ENCODE peak calls at places on chromosomes 12 and 14, in six cellular contexts. G is fibroblast of lung, Z is neural progenitor cell, B is PC-3, N is OCI-LY7, P is HCT116. L is an unnamed sample.

GRCh38 chr12:112466835-112467234 is 48.1 kb downstream of the PTPN11 start:
- DNase-seq in G (no peak), Z (no peak), B (no peak), N (no peak), P (no peak), L (no peak)

GRCh38 chr14:68806526-68807147 is 13.8 kb upstream of the ZFP36L1 start:
- DNase-seq in G (no peak), Z (no peak), B (no peak), N (peak), P (no peak), L (peak)

GRCh38 chr14:85824526-85824925 is 294.6 kb downstream of the FLRT2 start:
- DNase-seq in G (no peak), Z (peak), B (no peak), N (no peak), P (no peak), L (no peak)

GRCh38 chr14:75044760-75045159 is 6.5 kb downstream of the MLH3 start:
- DNase-seq in G (peak), Z (no peak), B (no peak), N (no peak), P (no peak), L (no peak)

GRCh38 chr14:104134061-104134965 is 4.1 kb upstream of the KIF26A start:
- DNase-seq in G (no peak), Z (peak), B (no peak), N (no peak), P (no peak), L (peak)

GRCh38 chr12:56150563-56150962 is 1.8 kb upstream of the MYL6B start:
- DNase-seq in G (peak), Z (no peak), B (peak), N (no peak), P (no peak), L (no peak)

GRCh38 chr12:67720383-67720856 is 71.9 kb downstream of the DYRK2 start:
- DNase-seq in G (peak), Z (no peak), B (peak), N (no peak), P (no peak), L (peak)

GRCh38 chr12:1806301-1807106 is 13.9 kb upstream of the LRTM2 start:
- DNase-seq in G (peak), Z (no peak), B (no peak), N (no peak), P (no peak), L (no peak)

GRCh38 chr12:117499759-117500485 is 138.5 kb upstream of the NOS1 start:
- DNase-seq in G (no peak), Z (no peak), B (no peak), N (no peak), P (no peak), L (peak)

GRCh38 chr12:11633968-11634367 is 15.5 kb upstream of the ETV6 start:
- DNase-seq in G (no peak), Z (no peak), B (peak), N (no peak), P (no peak), L (no peak)

GRCh38 chr14:88695873-88696272 is 96.9 kb downstream of the EML5 start:
- DNase-seq in G (peak), Z (no peak), B (peak), N (no peak), P (no peak), L (no peak)

GRCh38 chr12:24222968-24223367 is 273.5 kb upstream of the SOX5 start:
- DNase-seq in G (peak), Z (no peak), B (no peak), N (no peak), P (no peak), L (no peak)

GRCh38 chr12:15599266-15600037 is 189.7 kb downstream of the EPS8 start:
- DNase-seq in G (peak), Z (no peak), B (peak), N (no peak), P (no peak), L (peak)

GRCh38 chr12:116673713-116674112 is 64.2 kb downstream of the SPRING1 start:
- DNase-seq in G (no peak), Z (peak), B (peak), N (peak), P (peak), L (no peak)

GRCh38 chr12:98402671-98403070 is 112.7 kb upstream of the TMPO start:
- DNase-seq in G (no peak), Z (no peak), B (no peak), N (no peak), P (no peak), L (no peak)

GRCh38 chr14:104970231-104971068 is 7.7 kb downstream of the AHNAK2 start:
- DNase-seq in G (peak), Z (peak), B (peak), N (no peak), P (peak), L (peak)

GRCh38 chr12:26548227-26548626 is 284.8 kb downstream of the ITPR2 start:
- DNase-seq in G (no peak), Z (no peak), B (no peak), N (no peak), P (no peak), L (no peak)

GRCh38 chr12:49092086-49092815 is 2.4 kb downstream of the DHH start:
- DNase-seq in G (no peak), Z (peak), B (peak), N (peak), P (no peak), L (peak)

GRCh38 chr12:53965251-53966069 is 7.5 kb upstream of the HOXC11 start:
- DNase-seq in G (no peak), Z (no peak), B (no peak), N (no peak), P (no peak), L (no peak)
- H3K4me2 ChIP-seq in G (no peak), Z (no peak), B (no peak), N (peak), P (no peak), L (peak)

GRCh38 chr12:28536088-28536487 is 345.8 kb downstream of the CCDC91 start:
- DNase-seq in G (peak), Z (no peak), B (peak), N (no peak), P (no peak), L (no peak)
- H3K27ac ChIP-seq in G (no peak), Z (no peak), B (no peak), N (no peak), P (no peak), L (peak)

GRCh38 chr14:77094672-77095284 is 3.3 kb upstream of the CIPC start:
- DNase-seq in G (peak), Z (peak), B (peak), N (peak), P (peak), L (peak)

GRCh38 chr14:77099425-77100167 is 1.5 kb downstream of the CIPC start:
- DNase-seq in G (peak), Z (no peak), B (peak), N (no peak), P (no peak), L (no peak)

GRCh38 chr14:77097689-77098469 is at the start of gene CIPC:
- DNase-seq in G (peak), Z (peak), B (peak), N (peak), P (peak), L (peak)

GRCh38 chr14:77098470-77099353 is 654 bp downstream of the CIPC start:
- DNase-seq in G (no peak), Z (peak), B (peak), N (peak), P (no peak), L (no peak)

GRCh38 chr14:77097006-77097688 is 911 bp upstream of the CIPC start:
- DNase-seq in G (peak), Z (no peak), B (peak), N (no peak), P (no peak), L (peak)
- H2AFZ ChIP-seq in G (peak), Z (peak), B (peak), N (peak), P (no peak), L (peak)

DNA sequence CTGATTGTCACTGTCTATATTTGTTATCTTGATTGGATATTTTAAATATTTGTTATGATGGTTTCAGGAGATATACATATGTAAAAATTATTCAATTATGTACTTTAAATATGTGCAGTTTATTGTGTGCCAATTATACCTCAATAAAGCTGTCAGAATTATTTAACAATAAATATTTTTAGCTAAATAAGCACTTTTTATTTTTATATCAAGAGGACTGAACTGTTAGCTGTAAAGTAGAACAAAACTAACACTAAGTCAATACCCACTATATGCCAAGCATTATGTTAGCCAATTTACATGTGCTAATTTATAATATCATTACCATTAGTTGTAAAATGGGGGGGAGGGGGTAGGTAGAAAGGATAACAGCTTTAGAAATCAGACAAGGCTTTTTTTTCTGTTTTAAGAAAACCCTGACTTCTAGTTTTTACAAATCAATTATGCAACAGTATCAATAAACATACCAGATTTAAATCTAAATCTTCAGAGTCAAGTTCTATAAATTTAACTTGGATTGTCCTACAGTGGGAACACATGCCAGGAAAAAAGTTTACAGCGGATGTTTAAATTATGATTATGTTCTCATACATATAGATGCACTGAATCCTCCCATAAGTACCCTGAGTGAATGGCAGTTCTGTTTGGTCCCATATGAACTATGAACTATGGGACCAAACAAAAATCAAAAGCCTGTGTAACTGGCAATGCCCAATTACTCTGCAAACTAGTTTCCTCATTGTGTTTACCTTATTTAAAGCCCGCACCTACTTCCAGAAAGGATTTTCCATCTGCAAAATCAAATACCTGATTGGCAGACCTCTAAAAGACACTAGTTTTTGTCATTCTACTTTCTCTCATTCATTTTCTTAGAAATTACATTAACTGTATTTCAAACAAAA is 2.8 kb downstream of the RALGAPA1 start:
- DNase-seq in G (no peak), Z (no peak), B (no peak), N (no peak), P (no peak), L (no peak)
- H3K4me2 ChIP-seq in G (peak), Z (peak), B (peak), N (peak), P (no peak), L (no peak)

GRCh38 chr12:52418576-52419110 is 12.5 kb upstream of the KRT82 start:
- DNase-seq in G (no peak), Z (no peak), B (peak), N (no peak), P (no peak), L (no peak)
- H3K27ac ChIP-seq in G (no peak), Z (no peak), B (no peak), N (no peak), P (no peak), L (no peak)

DNA sequence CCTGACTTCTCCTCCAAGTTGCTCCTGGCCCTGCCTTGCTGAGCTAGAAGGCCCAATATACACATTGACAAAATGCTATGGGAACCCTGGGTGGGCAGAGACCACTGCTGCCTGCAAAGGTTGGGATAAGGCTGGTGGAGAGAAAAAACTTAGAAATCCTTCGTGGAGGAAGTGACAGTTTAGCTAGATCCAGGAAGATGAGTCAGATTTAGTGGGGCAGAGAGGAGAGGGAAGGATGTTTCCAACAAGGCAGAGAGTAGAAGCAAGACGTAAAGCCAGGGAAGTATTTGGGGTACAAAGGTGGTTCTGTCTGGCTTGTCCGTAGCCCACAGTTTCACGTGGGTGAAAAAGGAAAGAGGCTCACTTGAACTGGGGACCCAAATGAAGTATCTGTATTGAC is 69.0 kb upstream of the CLMN start:
- DNase-seq in G (no peak), Z (no peak), B (peak), N (no peak), P (no peak), L (peak)
- H2AFZ ChIP-seq in G (no peak), Z (no peak), B (peak), N (no peak), P (no peak), L (peak)

GRCh38 chr12:89349814-89350213 is 2.5 kb downstream of the DUSP6 start:
- DNase-seq in G (peak), Z (peak), B (peak), N (no peak), P (no peak), L (peak)
- H3K4me2 ChIP-seq in G (peak), Z (peak), B (peak), N (peak), P (peak), L (peak)

L was measured in osteoblast.